ENCODE peak calls at places on chromosomes 5 and 9, in five cellular contexts. X, M, B, S and C are unnamed samples.

GRCh38 chr5:43401827-43402226 is 10.4 kb downstream of the CCL28 start:
- DNase-seq in X (no peak), M (peak), B (peak), S (no peak), C (peak)

GRCh38 chr5:5178121-5178520 is 38.0 kb downstream of the ADAMTS16 start:
- DNase-seq in X (no peak), M (no peak), B (no peak), S (no peak), C (peak)

GRCh38 chr9:73869261-73869660 is 627.9 kb upstream of the RORB start:
- DNase-seq in X (peak), M (no peak), B (no peak), S (no peak), C (no peak)

GRCh38 chr5:112933651-112934365 is 11.8 kb upstream of the REEP5 start:
- DNase-seq in X (no peak), M (peak), B (no peak), S (no peak), C (no peak)

GRCh38 chr9:34386656-34387055 is 10.0 kb upstream of the MYORG start:
- DNase-seq in X (no peak), M (no peak), B (no peak), S (no peak), C (no peak)

GRCh38 chr5:139443766-139444473 is 4.6 kb upstream of the DNAJC18 start:
- DNase-seq in X (peak), M (peak), B (no peak), S (no peak), C (peak)

GRCh38 chr9:19994296-19994695 is 205.5 kb upstream of the SLC24A2 start:
- DNase-seq in X (no peak), M (no peak), B (no peak), S (no peak), C (no peak)

GRCh38 chr5:170145462-170145861 is 39.8 kb downstream of the FOXI1 start:
- DNase-seq in X (peak), M (no peak), B (no peak), S (no peak), C (peak)

GRCh38 chr9:80885894-80886293 is 803.5 kb downstream of the TLE1 start:
- DNase-seq in X (no peak), M (no peak), B (peak), S (no peak), C (peak)

GRCh38 chr5:95846554-95847260 is 24.2 kb upstream of the GLRX start:
- DNase-seq in X (peak), M (peak), B (peak), S (peak), C (peak)

GRCh38 chr5:176444742-176445141 is 3.4 kb upstream of the FAF2 start:
- DNase-seq in X (no peak), M (no peak), B (no peak), S (no peak), C (no peak)

GRCh38 chr5:176447538-176447981 is 625 bp upstream of the FAF2 start:
- DNase-seq in X (no peak), M (no peak), B (no peak), S (no peak), C (no peak)

GRCh38 chr5:176446884-176447537 is 1.2 kb upstream of the FAF2 start:
- DNase-seq in X (no peak), M (no peak), B (peak), S (peak), C (peak)

GRCh38 chr5:176450077-176450476 is 1.9 kb downstream of the FAF2 start:
- DNase-seq in X (no peak), M (no peak), B (no peak), S (no peak), C (no peak)

DNA sequence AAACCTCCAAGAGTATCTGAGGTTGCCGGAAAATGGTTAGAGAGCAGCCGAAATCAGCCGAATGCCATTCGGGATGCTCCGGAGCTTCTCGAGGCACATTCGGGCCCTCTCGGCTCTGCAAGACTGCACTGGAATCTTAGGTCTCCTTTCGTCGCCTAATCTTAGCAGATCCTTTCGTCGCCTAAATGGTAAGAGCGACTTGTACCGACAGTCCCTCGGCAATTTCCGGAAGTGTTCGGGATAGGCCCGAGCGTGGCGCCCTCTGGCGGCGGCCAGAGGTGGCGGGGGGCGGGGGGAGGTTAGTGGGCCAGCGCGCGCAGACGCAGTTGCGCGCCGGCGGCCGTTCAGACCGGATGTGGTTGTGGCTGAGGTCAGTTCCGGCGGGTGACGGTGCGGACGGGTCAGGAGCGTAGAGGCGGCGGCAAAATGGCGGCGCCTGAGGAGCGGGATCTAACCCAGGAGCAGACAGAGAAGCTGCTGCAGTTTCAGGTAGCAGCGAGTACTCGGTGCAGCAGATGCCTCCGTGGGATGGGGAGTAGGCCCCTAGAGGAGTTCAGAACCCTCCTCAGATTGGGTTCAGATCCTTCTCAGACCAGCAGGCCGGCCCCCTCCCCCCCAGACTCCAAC is at the start of gene FAF2:
- DNase-seq in X (peak), M (peak), B (peak), S (peak), C (peak)
- H3K23ac ChIP-seq in X (no peak), M (peak), B (peak), S (peak), C (peak)

DNA sequence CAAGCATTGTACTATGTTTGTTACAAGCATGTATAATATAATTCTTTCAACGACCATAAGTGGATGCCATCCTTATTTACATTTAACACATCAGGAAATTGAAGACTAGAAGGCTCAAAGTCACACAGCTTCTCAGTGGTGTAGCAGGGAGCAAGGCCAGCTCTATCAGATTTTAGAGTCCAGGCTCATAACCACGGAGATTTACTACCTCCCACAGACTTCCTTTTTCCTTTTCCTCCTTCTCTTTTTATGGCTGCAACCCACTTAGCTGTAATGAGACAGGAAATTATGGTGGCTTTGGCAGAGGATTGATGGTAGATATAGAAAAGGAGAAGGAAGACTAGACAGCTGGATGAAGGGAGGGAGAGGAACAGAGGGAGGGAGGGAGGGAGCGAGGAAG is 47.4 kb downstream of the SPEF2 start:
- DNase-seq in X (no peak), M (no peak), B (no peak), S (no peak), C (no peak)
- H3K23ac ChIP-seq in X (no peak), M (no peak), B (no peak), S (no peak), C (no peak)

GRCh38 chr5:172187118-172188032 is 649 bp downstream of the STK10 start:
- DNase-seq in X (peak), M (peak), B (peak), S (peak), C (peak)
- H3K23ac ChIP-seq in X (no peak), M (peak), B (no peak), S (no peak), C (peak)

GRCh38 chr9:120876842-120877240 is at the start of gene PHF19:
- DNase-seq in X (peak), M (no peak), B (no peak), S (no peak), C (no peak)
- H3K23ac ChIP-seq in X (no peak), M (peak), B (no peak), S (peak), C (peak)

GRCh38 chr9:16870606-16871357 is at the start of gene BNC2:
- DNase-seq in X (peak), M (peak), B (peak), S (peak), C (peak)
- H3K23ac ChIP-seq in X (no peak), M (peak), B (no peak), S (peak), C (peak)

GRCh38 chr9:89256225-89256624 is 54.8 kb upstream of the CKS2 start:
- DNase-seq in X (no peak), M (no peak), B (no peak), S (no peak), C (no peak)
- H3K23ac ChIP-seq in X (no peak), M (no peak), B (no peak), S (no peak), C (no peak)

DNA sequence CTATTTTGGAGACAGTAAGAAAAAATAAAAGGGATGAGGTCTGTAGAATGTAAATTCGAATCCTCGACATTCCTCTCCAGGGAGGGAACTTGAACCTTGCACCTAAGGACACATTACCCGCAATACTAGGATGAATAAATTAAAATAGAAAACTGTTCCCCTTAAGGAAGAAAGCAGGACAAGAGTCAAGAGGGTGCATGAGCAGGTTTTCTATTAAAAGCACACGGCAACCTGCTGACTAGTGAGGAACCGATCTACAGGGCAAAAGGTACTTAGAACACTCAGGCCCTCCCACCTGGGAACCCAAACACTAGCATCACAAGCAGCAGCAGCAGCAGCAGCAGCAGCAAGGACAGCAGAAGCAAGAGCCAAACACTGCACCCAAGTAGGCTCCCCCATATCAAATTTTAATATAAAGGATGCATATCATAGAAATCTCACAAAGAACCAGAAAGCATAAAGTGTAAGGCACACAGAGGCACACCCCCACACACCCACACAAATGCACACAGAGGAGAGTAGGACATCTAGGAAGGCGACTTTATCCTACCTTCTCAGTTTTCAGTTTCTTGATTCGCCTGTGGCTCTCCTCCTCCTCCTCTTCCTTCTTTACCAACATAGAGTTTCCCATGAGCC is 2.8 kb downstream of the ZNF608 start:
- DNase-seq in X (no peak), M (no peak), B (no peak), S (no peak), C (peak)
- H3K23ac ChIP-seq in X (no peak), M (peak), B (no peak), S (peak), C (no peak)

GRCh38 chr9:99224445-99224844 is 2.4 kb downstream of the SEC61B start:
- DNase-seq in X (no peak), M (no peak), B (no peak), S (no peak), C (no peak)

GRCh38 chr9:99222416-99223280 is 566 bp downstream of the SEC61B start:
- DNase-seq in X (no peak), M (peak), B (no peak), S (no peak), C (peak)

GRCh38 chr9:99226054-99226453 is 4.0 kb downstream of the SEC61B start:
- DNase-seq in X (no peak), M (no peak), B (no peak), S (no peak), C (no peak)

GRCh38 chr9:99221266-99221622 is 498 bp downstream of the ALG2 start:
- DNase-seq in X (no peak), M (no peak), B (no peak), S (no peak), C (no peak)

DNA sequence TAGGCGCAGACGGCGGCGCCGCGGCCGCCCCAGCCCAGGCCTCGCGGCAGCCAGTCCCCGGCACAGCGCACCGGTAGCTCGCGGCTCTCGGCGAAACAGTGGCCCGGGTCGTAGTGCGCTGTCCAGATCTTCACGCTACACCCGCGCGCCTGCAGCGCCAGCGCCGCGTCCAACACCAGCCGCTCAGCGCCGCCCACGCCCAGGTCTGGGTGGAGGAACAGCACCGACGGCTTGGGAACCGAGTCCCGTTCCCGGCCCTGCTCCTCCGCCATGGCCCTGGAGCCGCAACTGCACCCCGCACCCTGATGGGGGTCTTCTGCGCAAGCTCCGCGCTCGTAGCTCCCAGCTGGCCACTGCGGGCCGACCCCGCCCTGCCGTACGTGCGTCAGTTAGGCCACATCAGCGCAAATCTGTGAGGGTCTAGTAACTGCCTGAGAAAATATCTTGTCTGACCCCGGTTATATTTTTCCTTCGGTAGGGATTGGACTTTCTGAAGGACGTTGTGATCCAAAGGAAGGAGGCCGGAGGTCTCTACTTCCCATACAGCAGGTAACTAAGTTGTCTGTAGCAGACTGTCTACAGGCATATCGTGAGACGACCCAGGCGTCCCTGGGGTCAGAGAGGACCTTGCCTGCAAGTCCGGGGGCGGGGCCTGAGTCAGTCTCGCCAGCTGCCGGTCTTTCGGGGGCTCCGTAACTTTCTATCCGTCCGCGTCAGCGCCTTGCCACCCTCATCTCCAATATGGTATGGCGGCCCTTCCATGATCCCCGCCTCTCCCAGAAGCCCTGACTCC is at the start of the genes ALG2 and SEC61B:
- DNase-seq in X (peak), M (peak), B (peak), S (peak), C (peak)
- H3K23ac ChIP-seq in X (no peak), M (peak), B (no peak), S (peak), C (peak)